ENCODE peak calls at places on chromosomes 12 and 14, in ten cellular contexts. One of them, this sample, is unnamed.

GRCh38 chr14:101135796-101136742 is 232.5 kb upstream of the RTL1 start:
- DNase-seq in transverse colon: no peak
- DNase-seq in neural crest cell: no peak
- DNase-seq in right atrium auricular region: peak; percentile 47
- DNase-seq in PC-3: no peak
- DNase-seq in GM23338: no peak
- DNase-seq in activated B cell treated with CpG ODN at 0.5 μM for 24 hours: no peak
- DNase-seq in Panc1: no peak
- DNase-seq in MM.1S: no peak
- DNase-seq in sigmoid colon: no peak
- DNase-seq in this sample: no peak

GRCh38 chr12:119222222-119222951 is 43.7 kb downstream of the HSPB8 start:
- DNase-seq in Panc1: no peak
- DNase-seq in GM23338: no peak
- DNase-seq in activated B cell treated with CpG ODN at 0.5 μM for 24 hours: no peak
- DNase-seq in neural crest cell: no peak
- DNase-seq in MM.1S: no peak
- DNase-seq in transverse colon: no peak
- DNase-seq in PC-3: no peak
- DNase-seq in sigmoid colon: no peak
- DNase-seq in right atrium auricular region: no peak
- DNase-seq in this sample: no peak

GRCh38 chr12:39503445-39503844 is 60.5 kb upstream of the KIF21A start:
- DNase-seq in Panc1: no peak
- DNase-seq in transverse colon: no peak
- DNase-seq in PC-3: peak; percentile 84
- DNase-seq in MM.1S: no peak
- DNase-seq in activated B cell treated with CpG ODN at 0.5 μM for 24 hours: no peak
- DNase-seq in neural crest cell: no peak
- DNase-seq in right atrium auricular region: no peak
- DNase-seq in GM23338: peak; percentile 10
- DNase-seq in sigmoid colon: no peak
- DNase-seq in this sample: no peak

GRCh38 chr14:59435987-59436386 is 29.2 kb downstream of the GPR135 start:
- DNase-seq in activated B cell treated with CpG ODN at 0.5 μM for 24 hours: no peak
- DNase-seq in Panc1: no peak
- DNase-seq in GM23338: no peak
- DNase-seq in sigmoid colon: no peak
- DNase-seq in right atrium auricular region: no peak
- DNase-seq in MM.1S: no peak
- DNase-seq in PC-3: no peak
- DNase-seq in transverse colon: no peak
- DNase-seq in neural crest cell: no peak
- DNase-seq in this sample: no peak

GRCh38 chr14:44979740-44980346 is 17.9 kb downstream of the TOGARAM1 start:
- DNase-seq in GM23338: no peak
- DNase-seq in sigmoid colon: peak; percentile 71
- DNase-seq in activated B cell treated with CpG ODN at 0.5 μM for 24 hours: no peak
- DNase-seq in PC-3: no peak
- DNase-seq in Panc1: no peak
- DNase-seq in right atrium auricular region: no peak
- DNase-seq in MM.1S: no peak
- DNase-seq in neural crest cell: no peak
- DNase-seq in transverse colon: no peak
- DNase-seq in this sample: no peak

GRCh38 chr12:32895688-32896437 is 714 bp downstream of the PKP2 start:
- DNase-seq in activated B cell treated with CpG ODN at 0.5 μM for 24 hours: no peak
- DNase-seq in neural crest cell: no peak
- DNase-seq in transverse colon: peak; percentile 79
- DNase-seq in Panc1: no peak
- DNase-seq in sigmoid colon: no peak
- DNase-seq in GM23338: peak; percentile 60
- DNase-seq in right atrium auricular region: no peak
- DNase-seq in MM.1S: peak; percentile 74
- DNase-seq in PC-3: peak; percentile 20
- DNase-seq in this sample: no peak

GRCh38 chr12:752673-753400 is 458 bp downstream of the WNK1 start:
- DNase-seq in sigmoid colon: no peak
- DNase-seq in right atrium auricular region: peak; percentile 60
- DNase-seq in PC-3: peak; percentile 36
- DNase-seq in MM.1S: peak; percentile 60
- DNase-seq in Panc1: no peak
- DNase-seq in activated B cell treated with CpG ODN at 0.5 μM for 24 hours: no peak
- DNase-seq in neural crest cell: peak; percentile 55
- DNase-seq in transverse colon: peak; percentile 69
- DNase-seq in GM23338: peak; percentile 66
- DNase-seq in this sample: peak; percentile 60

GRCh38 chr12:109714141-109714912 is 702 bp downstream of the FAM222A start:
- DNase-seq in right atrium auricular region: no peak
- DNase-seq in PC-3: peak; percentile 60
- DNase-seq in Panc1: no peak
- DNase-seq in MM.1S: peak; percentile 46
- DNase-seq in GM23338: peak; percentile 81
- DNase-seq in sigmoid colon: peak; percentile 86
- DNase-seq in transverse colon: peak; percentile 69
- DNase-seq in neural crest cell: peak; percentile 77
- DNase-seq in activated B cell treated with CpG ODN at 0.5 μM for 24 hours: peak; percentile 69
- DNase-seq in this sample: peak; percentile 50

GRCh38 chr12:3168775-3169221 is 91.6 kb downstream of the TSPAN9 start:
- DNase-seq in right atrium auricular region: no peak
- DNase-seq in PC-3: peak; percentile 91
- DNase-seq in MM.1S: no peak
- DNase-seq in activated B cell treated with CpG ODN at 0.5 μM for 24 hours: no peak
- DNase-seq in transverse colon: no peak
- DNase-seq in Panc1: peak; percentile 22
- DNase-seq in GM23338: no peak
- DNase-seq in sigmoid colon: no peak
- DNase-seq in neural crest cell: no peak
- DNase-seq in this sample: peak; percentile 43

GRCh38 chr12:103530352-103530751 is 34.6 kb upstream of the C12orf42 start:
- DNase-seq in sigmoid colon: no peak
- DNase-seq in Panc1: no peak
- DNase-seq in right atrium auricular region: no peak
- DNase-seq in transverse colon: no peak
- DNase-seq in PC-3: no peak
- DNase-seq in activated B cell treated with CpG ODN at 0.5 μM for 24 hours: no peak
- DNase-seq in MM.1S: no peak
- DNase-seq in neural crest cell: no peak
- DNase-seq in GM23338: peak; percentile 3
- DNase-seq in this sample: peak; percentile 21

GRCh38 chr12:75260316-75260715 is 50.7 kb upstream of the KCNC2 start:
- DNase-seq in neural crest cell: no peak
- DNase-seq in activated B cell treated with CpG ODN at 0.5 μM for 24 hours: no peak
- DNase-seq in MM.1S: peak; percentile 65
- DNase-seq in transverse colon: no peak
- DNase-seq in sigmoid colon: no peak
- DNase-seq in PC-3: peak; percentile 55
- DNase-seq in GM23338: no peak
- DNase-seq in Panc1: no peak
- DNase-seq in right atrium auricular region: no peak
- DNase-seq in this sample: no peak

GRCh38 chr14:53955671-53956426 is 776 bp downstream of the BMP4 start:
- DNase-seq in PC-3: no peak
- DNase-seq in transverse colon: peak; percentile 62
- DNase-seq in Panc1: no peak
- DNase-seq in right atrium auricular region: peak; percentile 81
- DNase-seq in activated B cell treated with CpG ODN at 0.5 μM for 24 hours: no peak
- DNase-seq in sigmoid colon: peak; percentile 93
- DNase-seq in MM.1S: no peak
- DNase-seq in GM23338: peak; percentile 79
- DNase-seq in neural crest cell: no peak
- DNase-seq in this sample: no peak

GRCh38 chr14:50955373-50956043 is 11.2 kb upstream of the PYGL start:
- DNase-seq in MM.1S: no peak
- DNase-seq in Panc1: peak; percentile 75
- DNase-seq in neural crest cell: no peak
- DNase-seq in PC-3: peak; percentile 96
- DNase-seq in right atrium auricular region: peak; percentile 71
- DNase-seq in activated B cell treated with CpG ODN at 0.5 μM for 24 hours: no peak
- DNase-seq in GM23338: peak; percentile 79
- DNase-seq in transverse colon: peak; percentile 77
- DNase-seq in sigmoid colon: peak; percentile 85
- DNase-seq in this sample: peak; percentile 33

GRCh38 chr12:39610626-39611025 is 9.0 kb downstream of the ABCD2 start:
- DNase-seq in GM23338: no peak
- DNase-seq in MM.1S: no peak
- DNase-seq in Panc1: no peak
- DNase-seq in right atrium auricular region: no peak
- DNase-seq in neural crest cell: no peak
- DNase-seq in sigmoid colon: no peak
- DNase-seq in activated B cell treated with CpG ODN at 0.5 μM for 24 hours: no peak
- DNase-seq in transverse colon: no peak
- DNase-seq in PC-3: no peak
- DNase-seq in this sample: no peak

DNA sequence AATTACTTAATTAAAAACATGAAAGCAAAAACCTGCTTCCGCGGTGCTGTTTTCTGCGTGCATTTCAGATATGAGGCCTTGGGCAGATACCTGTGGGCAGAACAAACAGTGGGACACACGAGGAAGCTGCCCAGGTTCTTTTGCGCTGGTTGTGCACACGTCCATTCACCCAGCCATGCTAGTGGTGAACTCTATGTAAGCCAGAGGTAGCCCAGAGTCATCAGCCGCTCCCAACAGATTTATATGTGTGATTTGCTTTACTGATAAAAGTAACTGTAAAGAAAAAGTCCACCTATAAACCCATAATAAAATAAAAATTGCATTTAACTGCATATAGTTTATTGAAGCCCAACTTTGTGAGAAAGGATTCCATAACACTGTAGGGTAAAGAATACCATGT is 47.1 kb upstream of the TMEM260 start:
- DNase-seq in neural crest cell: no peak
- DNase-seq in MM.1S: no peak
- DNase-seq in sigmoid colon: no peak
- DNase-seq in GM23338: no peak
- DNase-seq in activated B cell treated with CpG ODN at 0.5 μM for 24 hours: no peak
- DNase-seq in transverse colon: peak; percentile 9
- DNase-seq in Panc1: no peak
- DNase-seq in right atrium auricular region: no peak
- DNase-seq in PC-3: no peak
- DNase-seq in this sample: no peak
- TF ChIP-seq CTCF in neural crest cell: no peak
- TF ChIP-seq CTCF in MM.1S: no peak
- TF ChIP-seq CTCF in sigmoid colon: no peak
- TF ChIP-seq CTCF in GM23338: no peak
- TF ChIP-seq CTCF in activated B cell treated with CpG ODN at 0.5 μM for 24 hours: no peak
- TF ChIP-seq CTCF in transverse colon: no peak
- TF ChIP-seq CTCF in Panc1: no peak
- TF ChIP-seq CTCF in right atrium auricular region: no peak
- TF ChIP-seq CTCF in PC-3: no peak
- TF ChIP-seq CTCF in this sample: no peak

GRCh38 chr12:57250956-57251355 is at the start of gene STAC3:
- DNase-seq in Panc1: no peak
- DNase-seq in sigmoid colon: no peak
- DNase-seq in GM23338: peak; percentile 35
- DNase-seq in PC-3: no peak
- DNase-seq in MM.1S: no peak
- DNase-seq in transverse colon: no peak
- DNase-seq in neural crest cell: no peak
- DNase-seq in right atrium auricular region: no peak
- DNase-seq in activated B cell treated with CpG ODN at 0.5 μM for 24 hours: no peak
- DNase-seq in this sample: no peak

GRCh38 chr12:57244306-57244696 is 6.7 kb downstream of the STAC3 start:
- DNase-seq in sigmoid colon: peak; percentile 53
- DNase-seq in transverse colon: no peak
- DNase-seq in Panc1: no peak
- DNase-seq in neural crest cell: no peak
- DNase-seq in MM.1S: no peak
- DNase-seq in PC-3: no peak
- DNase-seq in activated B cell treated with CpG ODN at 0.5 μM for 24 hours: no peak
- DNase-seq in GM23338: peak; percentile 33
- DNase-seq in right atrium auricular region: no peak
- DNase-seq in this sample: no peak

GRCh38 chr12:57250541-57250940 is 446 bp downstream of the STAC3 start:
- DNase-seq in transverse colon: no peak
- DNase-seq in right atrium auricular region: no peak
- DNase-seq in activated B cell treated with CpG ODN at 0.5 μM for 24 hours: no peak
- DNase-seq in Panc1: no peak
- DNase-seq in GM23338: no peak
- DNase-seq in PC-3: no peak
- DNase-seq in MM.1S: no peak
- DNase-seq in neural crest cell: no peak
- DNase-seq in sigmoid colon: no peak
- DNase-seq in this sample: no peak

GRCh38 chr12:57247041-57247440 is 3.9 kb downstream of the STAC3 start:
- DNase-seq in activated B cell treated with CpG ODN at 0.5 μM for 24 hours: no peak
- DNase-seq in MM.1S: no peak
- DNase-seq in sigmoid colon: no peak
- DNase-seq in Panc1: no peak
- DNase-seq in right atrium auricular region: no peak
- DNase-seq in PC-3: no peak
- DNase-seq in transverse colon: no peak
- DNase-seq in GM23338: peak; percentile 81
- DNase-seq in neural crest cell: no peak
- DNase-seq in this sample: no peak

GRCh38 chr12:57248934-57249742 is 1.8 kb downstream of the STAC3 start:
- DNase-seq in PC-3: no peak
- DNase-seq in activated B cell treated with CpG ODN at 0.5 μM for 24 hours: no peak
- DNase-seq in transverse colon: no peak
- DNase-seq in Panc1: no peak
- DNase-seq in right atrium auricular region: no peak
- DNase-seq in MM.1S: no peak
- DNase-seq in neural crest cell: no peak
- DNase-seq in sigmoid colon: no peak
- DNase-seq in GM23338: peak; percentile 34
- DNase-seq in this sample: peak; percentile 53
- TF ChIP-seq CTCF in PC-3: no peak
- TF ChIP-seq CTCF in activated B cell treated with CpG ODN at 0.5 μM for 24 hours: no peak
- TF ChIP-seq CTCF in transverse colon: no peak
- TF ChIP-seq CTCF in Panc1: no peak
- TF ChIP-seq CTCF in right atrium auricular region: no peak
- TF ChIP-seq CTCF in MM.1S: no peak
- TF ChIP-seq CTCF in neural crest cell: no peak
- TF ChIP-seq CTCF in sigmoid colon: no peak
- TF ChIP-seq CTCF in GM23338: peak; percentile 38
- TF ChIP-seq CTCF in this sample: no peak

DNA sequence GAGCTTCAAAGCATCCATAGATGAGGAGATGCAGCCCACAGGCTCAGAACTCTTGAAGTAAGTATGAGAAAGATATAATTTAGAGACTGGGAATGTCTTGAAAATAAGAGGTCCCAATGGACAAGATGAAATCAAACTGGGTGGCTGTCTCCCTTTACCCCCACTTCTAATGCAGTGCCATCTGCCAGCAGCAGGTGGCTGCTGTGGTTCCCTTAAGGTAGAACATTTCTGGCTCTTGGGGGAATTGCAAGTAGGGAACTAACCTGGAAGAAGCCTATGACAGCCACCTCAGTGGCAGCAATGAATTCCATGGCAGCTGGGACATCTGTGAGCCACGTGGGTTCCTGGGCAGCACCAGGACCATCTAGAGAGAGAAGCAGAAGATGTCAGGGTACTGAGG is 648 bp downstream of the ERP27 start:
- DNase-seq in neural crest cell: no peak
- DNase-seq in Panc1: no peak
- DNase-seq in MM.1S: peak; percentile 46
- DNase-seq in GM23338: peak; percentile 45
- DNase-seq in PC-3: peak; percentile 27
- DNase-seq in sigmoid colon: no peak
- DNase-seq in right atrium auricular region: no peak
- DNase-seq in activated B cell treated with CpG ODN at 0.5 μM for 24 hours: no peak
- DNase-seq in transverse colon: no peak
- DNase-seq in this sample: peak; percentile 22
- TF ChIP-seq CTCF in neural crest cell: peak; percentile 23
- TF ChIP-seq CTCF in Panc1: no peak
- TF ChIP-seq CTCF in MM.1S: peak; percentile 60
- TF ChIP-seq CTCF in GM23338: peak; percentile 52
- TF ChIP-seq CTCF in PC-3: peak; percentile 35
- TF ChIP-seq CTCF in sigmoid colon: no peak
- TF ChIP-seq CTCF in right atrium auricular region: no peak
- TF ChIP-seq CTCF in activated B cell treated with CpG ODN at 0.5 μM for 24 hours: no peak
- TF ChIP-seq CTCF in transverse colon: no peak
- TF ChIP-seq CTCF in this sample: peak; percentile 30

GRCh38 chr12:7061138-7061537 is 620 bp downstream of the C1S start:
- DNase-seq in transverse colon: no peak
- DNase-seq in MM.1S: no peak
- DNase-seq in neural crest cell: no peak
- DNase-seq in activated B cell treated with CpG ODN at 0.5 μM for 24 hours: no peak
- DNase-seq in sigmoid colon: no peak
- DNase-seq in PC-3: no peak
- DNase-seq in right atrium auricular region: no peak
- DNase-seq in Panc1: no peak
- DNase-seq in GM23338: peak; percentile 26
- DNase-seq in this sample: no peak
- TF ChIP-seq CTCF in transverse colon: no peak
- TF ChIP-seq CTCF in MM.1S: no peak
- TF ChIP-seq CTCF in neural crest cell: no peak
- TF ChIP-seq CTCF in activated B cell treated with CpG ODN at 0.5 μM for 24 hours: no peak
- TF ChIP-seq CTCF in sigmoid colon: no peak
- TF ChIP-seq CTCF in PC-3: no peak
- TF ChIP-seq CTCF in right atrium auricular region: no peak
- TF ChIP-seq CTCF in Panc1: no peak
- TF ChIP-seq CTCF in GM23338: no peak
- TF ChIP-seq CTCF in this sample: no peak

This sample was measured in GM10248.